ENCODE peak calls at places on chromosomes 5 and 9, in eight cellular contexts. One of them, this sample, is unnamed.

GRCh38 chr5:38257236-38258036 is 923 bp upstream of the EGFLAM start:
- DNase-seq in upper lobe of right lung: no peak
- DNase-seq in AG08396: no peak
- DNase-seq in adrenal gland: no peak
- DNase-seq in CD8-positive, alpha-beta memory T cell: no peak
- DNase-seq in type B pancreatic cell: no peak
- DNase-seq in hepatocyte: no peak
- DNase-seq in T-helper 1 cell: no peak
- DNase-seq in this sample: no peak

GRCh38 chr9:109894921-109895758 is 115.1 kb downstream of the PALM2AKAP2 start:
- DNase-seq in upper lobe of right lung: no peak
- DNase-seq in AG08396: no peak
- DNase-seq in adrenal gland: peak; percentile 45
- DNase-seq in CD8-positive, alpha-beta memory T cell: no peak
- DNase-seq in type B pancreatic cell: no peak
- DNase-seq in hepatocyte: no peak
- DNase-seq in T-helper 1 cell: peak; percentile 74
- DNase-seq in this sample: peak; percentile 34

GRCh38 chr9:28234899-28235277 is 661.6 kb upstream of the C9orf72 start:
- DNase-seq in upper lobe of right lung: no peak
- DNase-seq in AG08396: no peak
- DNase-seq in adrenal gland: no peak
- DNase-seq in CD8-positive, alpha-beta memory T cell: no peak
- DNase-seq in type B pancreatic cell: no peak
- DNase-seq in hepatocyte: peak; percentile 9
- DNase-seq in T-helper 1 cell: no peak
- DNase-seq in this sample: peak; percentile 81

GRCh38 chr9:113770396-113770795 is 105.7 kb upstream of the ZNF618 start:
- DNase-seq in upper lobe of right lung: no peak
- DNase-seq in AG08396: no peak
- DNase-seq in adrenal gland: no peak
- DNase-seq in CD8-positive, alpha-beta memory T cell: no peak
- DNase-seq in type B pancreatic cell: no peak
- DNase-seq in hepatocyte: no peak
- DNase-seq in T-helper 1 cell: no peak
- DNase-seq in this sample: peak; percentile 25

GRCh38 chr9:137375321-137376058 is 47.5 kb downstream of the EXD3 start:
- DNase-seq in upper lobe of right lung: no peak
- DNase-seq in AG08396: no peak
- DNase-seq in adrenal gland: no peak
- DNase-seq in CD8-positive, alpha-beta memory T cell: no peak
- DNase-seq in type B pancreatic cell: no peak
- DNase-seq in hepatocyte: no peak
- DNase-seq in T-helper 1 cell: no peak
- DNase-seq in this sample: no peak

GRCh38 chr9:106613250-106613737 is 249.7 kb upstream of the ZNF462 start:
- DNase-seq in upper lobe of right lung: peak; percentile 75
- DNase-seq in AG08396: no peak
- DNase-seq in adrenal gland: no peak
- DNase-seq in CD8-positive, alpha-beta memory T cell: no peak
- DNase-seq in type B pancreatic cell: no peak
- DNase-seq in hepatocyte: peak; percentile 14
- DNase-seq in T-helper 1 cell: no peak
- DNase-seq in this sample: no peak

GRCh38 chr5:146995878-146996277 is 117.3 kb upstream of the PPP2R2B start:
- DNase-seq in upper lobe of right lung: no peak
- DNase-seq in AG08396: no peak
- DNase-seq in adrenal gland: no peak
- DNase-seq in CD8-positive, alpha-beta memory T cell: no peak
- DNase-seq in type B pancreatic cell: no peak
- DNase-seq in hepatocyte: peak; percentile 16
- DNase-seq in T-helper 1 cell: no peak
- DNase-seq in this sample: no peak

GRCh38 chr5:115736004-115736689 is 80.3 kb downstream of the CDO1 start:
- DNase-seq in upper lobe of right lung: no peak
- DNase-seq in AG08396: no peak
- DNase-seq in adrenal gland: no peak
- DNase-seq in CD8-positive, alpha-beta memory T cell: no peak
- DNase-seq in type B pancreatic cell: no peak
- DNase-seq in hepatocyte: no peak
- DNase-seq in T-helper 1 cell: no peak
- DNase-seq in this sample: no peak

This sample was measured in choroid plexus epithelial cell.